ENCODE peak calls at places on chromosome 17, in ten cellular contexts. P is kidney epithelial cell; G is endothelial cell of umbilical vein; N is lower leg skin; V is HCT116; S is heart right ventricle; O is H9; Y is fibroblast of villous mesenchyme; H is MCF 10A; A is CD8-positive, alpha-beta T cell. R is an unnamed sample.

GRCh38 chr17:82100502-82101298 is 2.7 kb upstream of the FASN start:
- DNase-seq in Y (no peak), N (no peak), G (no peak), S (peak; percentile 14), P (no peak), V (no peak), H (no peak), O (no peak), A (no peak), R (no peak)

GRCh38 chr17:21017256-21017655 is 25.6 kb downstream of the USP22 start:
- DNase-seq in V (no peak), S (no peak), O (no peak), P (no peak), A (no peak), G (no peak), Y (no peak), N (no peak), H (no peak), R (no peak)

GRCh38 chr17:81322271-81323082 is 27.4 kb upstream of the SLC38A10 start:
- DNase-seq in A (peak; percentile 48), G (no peak), V (peak; percentile 70), S (no peak), H (peak; percentile 47), N (no peak), P (no peak), O (no peak), Y (no peak), R (peak; percentile 17)

GRCh38 chr17:80738020-80738380 is 193.4 kb downstream of the RPTOR start:
- DNase-seq in A (no peak), P (no peak), N (no peak), Y (no peak), H (no peak), O (no peak), S (no peak), G (no peak), V (no peak), R (no peak)

GRCh38 chr17:61203765-61204164 is 195.9 kb upstream of the TBX2 start:
- DNase-seq in V (no peak), H (no peak), G (no peak), Y (no peak), O (no peak), N (no peak), S (no peak), P (no peak), A (no peak), R (no peak)

GRCh38 chr17:7043544-7044268 is at the start of gene SLC16A11:
- DNase-seq in S (peak; percentile 59), P (no peak), A (peak; percentile 40), N (peak; percentile 91), O (no peak), H (no peak), Y (no peak), V (no peak), G (peak; percentile 42), R (peak; percentile 25)

GRCh38 chr17:45818041-45818440 is 26.6 kb upstream of the SPPL2C start:
- DNase-seq in V (no peak), Y (no peak), S (no peak), G (no peak), H (no peak), A (no peak), O (no peak), N (no peak), P (no peak), R (no peak)

GRCh38 chr17:69743091-69743490 is 328.6 kb downstream of the MAP2K6 start:
- DNase-seq in Y (no peak), S (no peak), P (no peak), G (no peak), V (no peak), O (no peak), A (no peak), N (no peak), H (no peak), R (no peak)

GRCh38 chr17:7404737-7405412 is 978 bp upstream of the TMEM256 start:
- DNase-seq in P (no peak), N (peak; percentile 95), S (peak; percentile 73), G (peak; percentile 41), Y (peak; percentile 16), V (no peak), H (no peak), A (peak; percentile 81), O (peak; percentile 69), R (no peak)

GRCh38 chr17:82241183-82241925 is 12.5 kb downstream of the SLC16A3 start:
- DNase-seq in V (no peak), Y (peak; percentile 76), G (peak; percentile 85), N (peak; percentile 95), A (no peak), H (peak; percentile 96), S (peak; percentile 80), P (no peak), O (no peak), R (peak; percentile 69)

GRCh38 chr17:80879723-80880649 is 111.7 kb upstream of the CHMP6 start:
- DNase-seq in A (no peak), V (no peak), P (no peak), S (no peak), N (no peak), O (no peak), G (no peak), H (no peak), Y (no peak), R (no peak)

DNA sequence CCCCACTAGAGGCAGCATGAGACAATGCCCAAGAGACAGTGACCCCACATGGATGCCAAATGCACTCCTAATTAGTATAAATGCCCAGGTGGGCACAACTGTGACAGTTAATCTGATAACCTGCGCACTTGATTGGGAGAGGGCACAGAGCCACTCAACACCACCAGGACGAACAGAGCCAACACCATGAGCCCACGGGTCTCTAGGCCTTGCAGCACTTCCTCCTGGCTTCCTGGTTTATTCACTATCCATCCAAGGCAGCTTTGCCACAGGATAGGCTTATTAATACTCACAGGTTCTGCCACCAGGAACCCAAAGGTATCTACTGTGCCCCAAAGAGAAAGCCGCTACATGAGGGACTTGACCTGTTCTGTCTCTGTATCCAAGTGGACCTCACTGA is 14.9 kb downstream of the AXIN2 start:
- DNase-seq in S (no peak), O (no peak), V (no peak), P (no peak), N (no peak), Y (no peak), H (no peak), A (no peak), G (no peak), R (no peak)
- TF ChIP-seq CTCF in S (no peak), O (peak; percentile 20), V (no peak), P (no peak), N (no peak), Y (no peak), H (no peak), A (no peak), G (no peak), R (no peak)

DNA sequence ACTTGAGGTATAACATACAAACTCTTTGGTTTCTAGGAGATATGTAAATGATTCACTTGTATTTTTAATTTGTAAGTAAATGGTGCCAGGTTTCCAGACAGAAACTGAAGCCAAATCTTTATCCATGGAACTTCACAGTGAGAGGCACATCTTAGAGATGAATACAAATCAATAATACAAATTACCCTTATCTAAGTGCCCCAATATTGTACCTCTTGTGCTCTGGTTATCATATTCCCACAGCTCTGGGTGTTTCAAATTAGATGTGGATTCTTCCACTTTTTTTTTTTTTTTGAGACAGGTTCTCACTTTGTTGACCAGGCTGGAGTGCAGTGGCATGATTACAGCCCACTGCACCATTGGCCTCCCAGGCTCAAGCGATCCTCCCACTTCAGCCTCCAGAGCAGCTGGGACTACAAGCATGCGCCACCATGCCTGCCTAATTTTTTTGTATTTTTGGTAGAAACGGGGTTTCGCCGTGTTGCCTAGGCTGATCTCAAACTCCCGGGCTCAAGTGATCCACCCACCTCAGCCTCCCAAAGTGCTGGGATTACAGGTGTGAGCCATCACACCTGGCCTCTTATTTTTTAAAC is 38.0 kb upstream of the DHX40 start:
- DNase-seq in Y (no peak), S (no peak), P (no peak), G (no peak), O (no peak), V (no peak), N (no peak), H (no peak), A (no peak), R (no peak)
- TF ChIP-seq CTCF in Y (no peak), S (no peak), P (no peak), G (no peak), O (no peak), V (no peak), N (no peak), H (no peak), A (no peak), R (no peak)

GRCh38 chr17:36647598-36647997 is 46.2 kb downstream of the MRM1 start:
- DNase-seq in H (no peak), S (no peak), N (no peak), O (peak; percentile 81), G (no peak), P (no peak), Y (no peak), V (no peak), A (no peak), R (no peak)
- TF ChIP-seq CTCF in H (no peak), S (no peak), N (no peak), O (peak; percentile 65), G (no peak), P (no peak), Y (no peak), V (peak; percentile 34), A (no peak), R (no peak)

GRCh38 chr17:14741516-14741915 is 440.6 kb downstream of the HS3ST3B1 start:
- DNase-seq in S (no peak), G (no peak), H (peak; percentile 62), P (no peak), N (no peak), A (no peak), Y (no peak), O (no peak), V (no peak), R (peak; percentile 15)

GRCh38 chr17:14738652-14738988 is 437.7 kb downstream of the HS3ST3B1 start:
- DNase-seq in H (no peak), P (no peak), Y (no peak), G (no peak), S (no peak), V (no peak), A (no peak), O (no peak), N (no peak), R (no peak)

GRCh38 chr17:14736631-14737030 is 435.8 kb downstream of the HS3ST3B1 start:
- DNase-seq in O (no peak), Y (no peak), H (no peak), S (no peak), G (no peak), A (no peak), P (no peak), N (no peak), V (no peak), R (no peak)

GRCh38 chr17:14739656-14740431 is 439.0 kb downstream of the HS3ST3B1 start:
- DNase-seq in A (no peak), P (no peak), S (no peak), N (no peak), O (no peak), V (no peak), Y (no peak), H (no peak), G (no peak), R (no peak)

DNA sequence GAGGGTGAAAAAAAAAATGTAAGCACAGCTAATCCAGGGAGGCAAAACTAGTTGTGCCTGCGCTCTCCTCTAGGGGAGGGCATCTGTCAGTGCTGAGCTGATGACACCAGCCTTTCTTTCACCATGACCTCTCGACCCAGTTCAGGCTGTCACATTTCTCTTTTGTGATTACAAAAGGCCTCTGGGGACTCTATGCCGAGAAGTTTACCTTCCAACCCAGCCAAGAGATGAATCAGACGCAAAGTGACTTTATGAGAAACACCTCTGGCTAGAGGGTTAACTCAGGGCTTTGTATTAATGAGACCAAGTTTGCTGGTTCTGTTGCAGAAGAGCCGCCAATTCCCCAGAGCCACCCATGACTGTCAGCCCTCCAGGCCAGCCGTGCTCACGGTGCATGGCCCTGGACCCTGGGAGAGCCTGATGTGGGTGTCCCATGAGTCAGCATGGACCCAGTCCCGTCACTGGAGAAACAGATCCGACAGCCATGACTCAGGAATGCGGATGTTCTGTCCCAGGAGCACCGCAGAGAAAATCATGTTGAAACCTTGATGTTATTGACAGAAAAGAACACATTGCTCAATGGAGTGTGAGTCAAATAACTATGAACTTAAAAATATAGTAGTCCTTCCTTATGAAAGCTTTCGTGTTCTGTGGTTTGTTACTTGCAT is 437.2 kb downstream of the HS3ST3B1 start:
- DNase-seq in N (peak; percentile 89), P (peak; percentile 51), S (peak; percentile 43), A (no peak), H (peak; percentile 100), G (no peak), Y (peak; percentile 95), O (peak; percentile 44), V (no peak), R (peak; percentile 99)
- TF ChIP-seq CTCF in N (no peak), P (no peak), S (no peak), A (no peak), H (peak; percentile 36), G (no peak), Y (peak; percentile 20), O (peak; percentile 57), V (no peak), R (peak; percentile 65)